ENCODE peak calls at places on chromosomes 13 and 19, in eight cellular contexts. B is Peyer's patch, D is cardiac fibroblast, M is PC-9, V is IMR-90, P is AG10803, K is breast epithelium, H is transverse colon. Z is an unnamed sample.

GRCh38 chr19:45125975-45126493 is 33.1 kb downstream of the PPP1R37 start:
- DNase-seq in B (peak), D (peak), M (peak), V (peak), P (peak), K (peak), H (peak), Z (peak)

GRCh38 chr19:17721821-17722220 is 2.5 kb downstream of the MAP1S start:
- DNase-seq in B (no peak), D (peak), M (no peak), V (peak), P (peak), K (no peak), H (no peak), Z (no peak)

GRCh38 chr19:54518844-54519243 is 16.2 kb downstream of the LAIR2 start:
- DNase-seq in B (no peak), D (peak), M (no peak), V (no peak), P (no peak), K (no peak), H (no peak), Z (peak)

GRCh38 chr19:30212574-30212973 is 159.6 kb upstream of the ZNF536 start:
- DNase-seq in B (no peak), D (no peak), M (no peak), V (no peak), P (no peak), K (no peak), H (no peak), Z (no peak)

GRCh38 chr19:32324631-32325215 is 20.7 kb upstream of the ZNF507 start:
- DNase-seq in B (no peak), D (no peak), M (no peak), V (peak), P (no peak), K (no peak), H (no peak), Z (no peak)

GRCh38 chr13:98690348-98691041 is 62.0 kb downstream of the SLC15A1 start:
- DNase-seq in B (no peak), D (no peak), M (no peak), V (no peak), P (no peak), K (no peak), H (no peak), Z (no peak)

GRCh38 chr19:13554506-13555235 is 48.4 kb upstream of the CACNA1A start:
- DNase-seq in B (no peak), D (no peak), M (no peak), V (no peak), P (peak), K (no peak), H (no peak), Z (no peak)

GRCh38 chr19:46610413-46610775 is 9.3 kb downstream of the CALM3 start:
- DNase-seq in B (peak), D (no peak), M (no peak), V (no peak), P (no peak), K (no peak), H (peak), Z (peak)

GRCh38 chr13:20160346-20161274 is at the start of gene GJA3:
- DNase-seq in B (peak), D (peak), M (peak), V (peak), P (peak), K (no peak), H (no peak), Z (peak)

GRCh38 chr19:4013886-4014540 is 6.5 kb downstream of the PIAS4 start:
- DNase-seq in B (no peak), D (no peak), M (no peak), V (no peak), P (no peak), K (no peak), H (no peak), Z (no peak)

GRCh38 chr13:72507394-72508199 is 219.8 kb downstream of the MZT1 start:
- DNase-seq in B (no peak), D (peak), M (no peak), V (no peak), P (no peak), K (no peak), H (no peak), Z (no peak)

GRCh38 chr19:12833747-12834417 is 497 bp downstream of the RTBDN start:
- DNase-seq in B (no peak), D (peak), M (peak), V (no peak), P (no peak), K (no peak), H (peak), Z (peak)

GRCh38 chr13:92769064-92769463 is 457.5 kb upstream of the GPC6 start:
- DNase-seq in B (no peak), D (peak), M (no peak), V (peak), P (peak), K (no peak), H (no peak), Z (no peak)

GRCh38 chr13:102983496-102983895 is 82.7 kb downstream of the SLC10A2 start:
- DNase-seq in B (no peak), D (no peak), M (no peak), V (no peak), P (peak), K (no peak), H (no peak), Z (no peak)

GRCh38 chr13:45953082-45953481 is 99.5 kb downstream of the ZC3H13 start:
- DNase-seq in B (no peak), D (no peak), M (no peak), V (no peak), P (no peak), K (no peak), H (no peak), Z (no peak)

GRCh38 chr19:48965806-48966540 is 864 bp downstream of the FTL start:
- DNase-seq in B (peak), D (peak), M (peak), V (peak), P (peak), K (peak), H (peak), Z (peak)

GRCh38 chr19:17424743-17425365 is 5.0 kb downstream of the MVB12A start:
- DNase-seq in B (no peak), D (peak), M (no peak), V (peak), P (no peak), K (no peak), H (no peak), Z (peak)

GRCh38 chr13:51523082-51523518 is 61.2 kb upstream of the WDFY2 start:
- DNase-seq in B (no peak), D (peak), M (peak), V (peak), P (peak), K (peak), H (peak), Z (no peak)

GRCh38 chr13:30873519-30873918 is 32.6 kb upstream of the MEDAG start:
- DNase-seq in B (no peak), D (peak), M (no peak), V (peak), P (no peak), K (no peak), H (no peak), Z (no peak)

GRCh38 chr13:33610471-33611015 is 207.4 kb upstream of the RFC3 start:
- DNase-seq in B (peak), D (peak), M (no peak), V (no peak), P (no peak), K (no peak), H (peak), Z (no peak)

GRCh38 chr19:9819590-9819898 is 665 bp upstream of the FBXL12 start:
- DNase-seq in B (no peak), D (no peak), M (no peak), V (no peak), P (no peak), K (no peak), H (no peak), Z (no peak)

GRCh38 chr13:52850396-52851152 is 2.1 kb upstream of the PCDH8 start:
- DNase-seq in B (no peak), D (peak), M (no peak), V (peak), P (peak), K (peak), H (peak), Z (peak)

GRCh38 chr13:52600666-52601065 is 41.6 kb upstream of the HNRNPA1L2 start:
- DNase-seq in B (no peak), D (peak), M (no peak), V (no peak), P (no peak), K (no peak), H (no peak), Z (no peak)

GRCh38 chr13:49110122-49110831 is 109.9 kb upstream of the MLNR start:
- DNase-seq in B (peak), D (peak), M (peak), V (peak), P (peak), K (peak), H (peak), Z (peak)

GRCh38 chr19:3387645-3388589 is 21.5 kb downstream of the NFIC start:
- DNase-seq in B (no peak), D (peak), M (peak), V (peak), P (peak), K (peak), H (peak), Z (no peak)

GRCh38 chr13:89066868-89067466 is 1395.8 kb downstream of the SLITRK5 start:
- DNase-seq in B (no peak), D (peak), M (peak), V (peak), P (peak), K (no peak), H (peak), Z (peak)

DNA sequence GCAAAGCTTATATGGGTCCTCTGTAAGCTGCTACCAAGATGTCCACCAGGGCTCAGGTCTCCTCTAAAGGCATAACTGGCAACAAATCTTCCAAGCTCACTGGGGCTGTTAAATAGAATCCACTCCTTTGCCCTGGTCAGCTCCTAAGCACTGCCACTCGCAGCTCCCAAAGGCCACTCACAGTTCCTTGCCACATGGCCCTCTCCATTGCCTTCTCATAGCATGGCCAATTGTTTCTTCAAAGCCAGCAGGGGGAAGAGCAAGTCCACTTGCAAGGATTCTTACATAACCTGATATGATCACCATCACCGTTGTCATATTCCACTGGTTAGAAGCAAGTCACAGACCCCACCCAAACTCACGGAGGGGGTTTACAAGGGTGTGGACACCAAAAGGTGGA is 199.5 kb downstream of the SUCLA2 start:
- DNase-seq in B (no peak), D (no peak), M (no peak), V (no peak), P (no peak), K (no peak), H (no peak), Z (no peak)
- TF ChIP-seq CTCF in B (no peak), D (no peak), M (no peak), V (no peak), P (no peak), K (no peak), H (no peak), Z (no peak)

GRCh38 chr19:5336195-5336965 is 4.2 kb downstream of the PTPRS start:
- DNase-seq in B (no peak), D (no peak), M (no peak), V (no peak), P (no peak), K (no peak), H (no peak), Z (no peak)

GRCh38 chr19:5334366-5334739 is 6.3 kb downstream of the PTPRS start:
- DNase-seq in B (no peak), D (no peak), M (no peak), V (no peak), P (no peak), K (no peak), H (no peak), Z (no peak)

GRCh38 chr19:5335101-5335500 is 5.5 kb downstream of the PTPRS start:
- DNase-seq in B (no peak), D (no peak), M (no peak), V (no peak), P (no peak), K (no peak), H (no peak), Z (no peak)

GRCh38 chr19:5337126-5337525 is 3.5 kb downstream of the PTPRS start:
- DNase-seq in B (no peak), D (no peak), M (no peak), V (no peak), P (no peak), K (no peak), H (no peak), Z (no peak)

GRCh38 chr19:5335593-5335992 is 5.0 kb downstream of the PTPRS start:
- DNase-seq in B (no peak), D (no peak), M (no peak), V (no peak), P (no peak), K (no peak), H (no peak), Z (no peak)
- TF ChIP-seq CTCF in B (no peak), D (no peak), M (no peak), V (no peak), P (no peak), K (no peak), H (no peak), Z (no peak)

GRCh38 chr13:85313761-85314503 is 485.3 kb downstream of the SLITRK6 start:
- DNase-seq in B (no peak), D (no peak), M (peak), V (peak), P (peak), K (no peak), H (no peak), Z (no peak)
- TF ChIP-seq CTCF in B (no peak), D (no peak), M (no peak), V (no peak), P (no peak), K (no peak), H (no peak), Z (no peak)

GRCh38 chr19:1318678-1319471 is 33.2 kb downstream of the EFNA2 start:
- DNase-seq in B (no peak), D (no peak), M (no peak), V (no peak), P (no peak), K (no peak), H (no peak), Z (no peak)
- TF ChIP-seq CTCF in B (no peak), D (no peak), M (no peak), V (no peak), P (no peak), K (no peak), H (no peak), Z (no peak)

DNA sequence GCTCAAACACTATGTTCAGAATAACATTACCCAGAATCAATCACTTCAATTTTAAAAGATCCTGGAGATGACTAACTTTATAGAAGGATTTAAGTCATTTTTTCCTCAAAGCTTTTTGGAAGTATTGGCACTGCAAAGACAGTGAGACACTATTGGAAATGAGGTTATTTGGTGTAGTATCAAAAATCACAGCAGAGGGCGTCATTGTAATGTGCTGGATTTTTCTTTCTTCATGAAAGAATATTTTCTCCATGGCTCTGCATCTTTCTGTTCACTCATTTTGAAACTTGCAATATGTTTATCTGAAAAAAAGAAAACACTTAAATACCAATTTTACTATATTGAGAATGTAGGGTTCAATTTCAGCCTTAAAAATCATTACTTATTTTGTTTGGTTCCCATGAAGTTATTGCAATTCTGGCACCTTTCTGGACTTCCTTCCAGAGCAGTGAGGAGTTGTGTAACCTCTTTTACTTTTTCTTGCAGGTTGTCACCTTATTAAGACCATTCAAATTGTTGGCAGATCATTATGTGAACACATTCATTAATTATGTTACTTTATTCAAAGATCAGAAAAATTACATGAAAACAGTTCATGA is 3.7 kb upstream of the CSNK1A1L start:
- DNase-seq in B (no peak), D (peak), M (no peak), V (peak), P (peak), K (no peak), H (no peak), Z (no peak)
- TF ChIP-seq CTCF in B (no peak), D (peak), M (peak), V (peak), P (peak), K (peak), H (peak), Z (peak)

GRCh38 chr19:52345162-52345561 is 9.1 kb downstream of the ZNF610 start:
- DNase-seq in B (no peak), D (no peak), M (no peak), V (no peak), P (no peak), K (no peak), H (no peak), Z (no peak)

DNA sequence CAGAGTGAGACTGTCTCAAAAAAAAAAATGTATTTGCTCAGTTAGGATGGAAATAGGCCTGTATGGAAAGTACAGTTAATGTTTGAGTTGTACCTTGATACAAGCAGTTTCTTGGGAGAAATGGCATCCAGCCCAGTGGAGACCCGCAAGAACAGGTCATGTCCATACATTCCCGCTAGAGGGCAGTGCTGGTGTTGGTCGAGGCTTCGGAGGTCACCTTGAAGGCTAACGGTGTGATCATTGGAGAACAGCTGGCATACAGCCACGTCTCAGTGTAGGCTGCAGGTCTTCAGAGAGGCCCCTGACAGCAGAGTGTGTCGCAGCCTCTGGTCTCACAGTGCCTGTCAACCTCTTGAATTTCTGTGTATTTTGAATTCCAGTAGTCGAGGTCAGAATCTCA is 7.5 kb downstream of the ZNF610 start:
- DNase-seq in B (peak), D (peak), M (peak), V (peak), P (peak), K (no peak), H (peak), Z (peak)
- TF ChIP-seq CTCF in B (no peak), D (peak), M (peak), V (peak), P (peak), K (peak), H (peak), Z (peak)

GRCh38 chr19:20247016-20247683 is 80.1 kb downstream of the ZNF486 start:
- DNase-seq in B (no peak), D (peak), M (peak), V (no peak), P (peak), K (no peak), H (no peak), Z (no peak)
- TF ChIP-seq CTCF in B (no peak), D (peak), M (peak), V (no peak), P (peak), K (no peak), H (no peak), Z (peak)

GRCh38 chr19:37987356-37988332 is 80.6 kb downstream of the SIPA1L3 start:
- DNase-seq in B (no peak), D (no peak), M (no peak), V (no peak), P (no peak), K (no peak), H (peak), Z (no peak)
- TF ChIP-seq CTCF in B (no peak), D (peak), M (peak), V (peak), P (peak), K (no peak), H (peak), Z (no peak)

GRCh38 chr19:5828661-5829566 is 10.6 kb downstream of the FUT6 start:
- DNase-seq in B (no peak), D (peak), M (no peak), V (no peak), P (no peak), K (no peak), H (peak), Z (peak)
- TF ChIP-seq CTCF in B (no peak), D (no peak), M (no peak), V (no peak), P (peak), K (no peak), H (no peak), Z (no peak)

Z was measured in GM10248.